ENCODE peak calls at places on chromosomes 3 and 15, in four cellular contexts. P is K562, J is HL-60, N is GM12878. Z is an unnamed sample.
A peak's percentile ranks its signal among the peaks of the same experiment; 100 is the strongest.

GRCh38 chr3:94616833-94617232 is 554.0 kb downstream of the NSUN3 start:
- DNase-seq in P (no peak), J (no peak), N (no peak), Z (no peak)

GRCh38 chr3:194586839-194587238 is 46.4 kb downstream of the TMEM44 start:
- DNase-seq in P (no peak), J (no peak), N (no peak), Z (no peak)

GRCh38 chr3:58487140-58487886 is 4.6 kb upstream of the KCTD6 start:
- DNase-seq in P (peak; percentile 44), J (no peak), N (no peak), Z (no peak)

GRCh38 chr3:40997711-40998519 is 201.4 kb upstream of the CTNNB1 start:
- DNase-seq in P (no peak), J (no peak), N (no peak), Z (no peak)

GRCh38 chr15:76328106-76328696 is 8.4 kb upstream of the ISL2 start:
- DNase-seq in P (no peak), J (no peak), N (no peak), Z (no peak)

GRCh38 chr3:23888617-23889228 is 28.1 kb downstream of the NKIRAS1 start:
- DNase-seq in P (peak; percentile 30), J (no peak), N (no peak), Z (no peak)

GRCh38 chr3:33892655-33893054 is 94.2 kb downstream of the PDCD6IP start:
- DNase-seq in P (no peak), J (no peak), N (no peak), Z (no peak)

GRCh38 chr3:59246719-59247401 is 197.0 kb upstream of the CFAP20DC start:
- DNase-seq in P (no peak), J (no peak), N (peak; percentile 53), Z (no peak)

DNA sequence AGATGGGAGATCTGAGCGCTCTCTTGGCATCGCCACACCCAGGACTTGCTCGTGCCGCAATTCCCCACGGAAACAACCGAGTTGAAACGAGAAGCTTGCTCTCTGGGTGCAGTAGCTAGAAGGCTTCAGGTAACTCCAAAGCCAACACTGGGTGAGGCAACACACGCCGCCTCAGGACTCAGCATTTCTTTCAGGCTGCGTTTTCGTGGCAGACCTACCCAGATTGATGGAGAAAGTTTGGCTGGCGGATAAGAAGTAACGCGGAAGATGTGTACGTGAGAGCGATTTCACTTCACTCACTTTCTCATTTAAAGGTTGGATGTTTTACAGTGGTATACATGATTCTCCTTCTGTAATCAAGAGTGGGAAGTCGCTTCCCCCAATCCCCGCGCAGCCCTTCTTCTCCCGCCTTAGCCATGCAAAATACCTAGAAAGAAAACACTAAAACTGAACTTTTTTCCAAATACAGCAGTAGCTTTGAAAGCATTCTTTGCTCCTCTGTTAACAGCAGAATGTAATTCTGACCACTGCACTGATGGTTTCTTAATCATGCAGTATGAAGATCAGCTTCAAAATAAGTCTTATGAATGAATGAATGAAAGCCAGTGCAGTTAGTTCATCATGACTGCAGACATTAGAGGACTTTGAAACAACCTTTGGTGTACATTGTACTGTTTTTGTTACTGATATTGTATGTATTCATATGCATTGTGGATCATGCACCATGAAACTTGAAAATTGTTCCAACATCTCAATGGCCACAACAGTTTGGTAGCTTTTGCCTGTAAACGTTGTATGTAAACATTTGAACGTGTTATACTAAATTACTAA is 1.1 kb upstream of the TNIK start:
- DNase-seq in P (no peak), J (peak; percentile 26), N (no peak), Z (no peak)
- TF ChIP-seq SPI1 in P (no peak), J (no peak), N (no peak), Z (no peak)

DNA sequence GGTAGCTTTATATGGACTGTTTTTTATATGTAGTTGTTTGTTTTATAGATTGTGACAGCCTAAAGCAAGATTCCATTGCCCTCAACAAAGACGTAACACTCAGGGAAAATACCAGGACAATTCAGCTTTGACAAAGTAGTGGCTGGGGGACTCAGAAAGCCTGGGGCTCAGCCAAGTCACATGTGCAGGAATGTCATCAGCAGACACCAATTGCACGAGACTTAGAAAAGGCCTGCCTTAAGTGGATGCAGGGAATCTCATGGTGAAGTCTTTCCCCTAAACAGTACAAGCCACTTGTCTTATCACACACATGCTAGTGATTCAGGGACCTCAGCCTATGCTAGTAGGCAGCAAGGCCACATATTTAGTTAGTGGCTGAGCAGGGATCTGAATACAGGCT is 381.8 kb upstream of the THBS1 start:
- DNase-seq in P (no peak), J (no peak), N (no peak), Z (no peak)
- TF ChIP-seq POLR2AphosphoS5 in P (no peak), J (no peak), N (no peak), Z (no peak)

DNA sequence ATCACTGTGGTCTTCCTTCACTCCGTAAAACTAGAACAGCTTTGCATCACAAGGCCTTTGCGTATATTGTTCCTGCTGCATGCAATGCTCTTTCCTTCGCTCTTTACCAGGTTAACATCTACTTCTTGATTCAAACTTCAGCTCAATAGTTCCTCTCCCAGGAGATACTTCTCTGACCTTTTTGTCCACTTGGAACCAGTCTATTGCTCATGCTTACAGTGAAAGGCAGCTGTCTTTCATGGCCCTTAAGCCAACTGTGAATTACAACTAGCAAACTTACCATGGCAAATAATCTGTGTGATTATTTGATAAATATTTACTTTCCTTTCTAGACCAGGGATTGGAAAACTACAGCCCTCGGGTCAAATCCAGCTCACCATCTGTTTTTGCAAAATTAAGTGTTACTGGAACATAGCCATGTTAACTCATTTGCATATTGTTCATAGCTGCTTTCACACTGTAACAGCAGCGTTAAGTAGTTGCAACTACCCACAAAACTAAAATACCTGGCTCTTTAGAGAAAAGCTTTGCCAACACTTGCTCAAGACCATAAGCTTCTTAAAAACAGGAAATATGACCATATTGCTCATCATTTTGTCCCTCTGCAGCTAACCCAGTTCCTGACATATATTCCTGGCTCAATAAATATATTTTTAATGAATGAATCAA is 289.1 kb upstream of the MCTP2 start:
- DNase-seq in P (no peak), J (no peak), N (no peak), Z (no peak)
- TF ChIP-seq SPI1 in P (no peak), J (no peak), N (no peak), Z (no peak)

GRCh38 chr3:109070232-109070631 is 47.7 kb downstream of the MORC1 start:
- DNase-seq in P (no peak), J (no peak), N (no peak), Z (no peak)
- TF ChIP-seq POLR2AphosphoS5 in P (no peak), J (no peak), N (no peak), Z (no peak)